ENCODE peak calls at places on chromosomes 7 and 10, in ten cellular contexts. F is IMR-90, D is neural progenitor cell, M is small intestine, A is left ventricle myocardium inferior, T is heart right ventricle, G is suprapubic skin, U is hepatocyte, R is aorta, X is BE2C. P is an unnamed sample.
A peak's percentile ranks its signal among the peaks of the same experiment; 100 is the strongest.

GRCh38 chr7:100582041-100582579 is 3.8 kb downstream of the LRCH4 start:
- DNase-seq in F (no peak), D (no peak), M (no peak), A (no peak), T (no peak), G (no peak), U (no peak), R (peak; percentile 73), X (no peak), P (no peak)

GRCh38 chr7:1685000-1685624 is 15.0 kb downstream of the ELFN1 start:
- DNase-seq in F (no peak), D (no peak), M (no peak), A (no peak), T (no peak), G (no peak), U (no peak), R (no peak), X (no peak), P (no peak)

GRCh38 chr10:43594944-43595589 is 11.2 kb upstream of the ZNF485 start:
- DNase-seq in F (peak; percentile 50), D (no peak), M (peak; percentile 75), A (no peak), T (peak; percentile 20), G (no peak), U (peak; percentile 44), R (no peak), X (no peak), P (no peak)

GRCh38 chr7:40474790-40475680 is 340.2 kb downstream of the SUGCT start:
- DNase-seq in F (no peak), D (no peak), M (no peak), A (no peak), T (no peak), G (no peak), U (no peak), R (no peak), X (no peak), P (no peak)

GRCh38 chr10:95403690-95404459 is 113.1 kb upstream of the PDLIM1 start:
- DNase-seq in F (no peak), D (no peak), M (no peak), A (peak; percentile 66), T (peak; percentile 64), G (no peak), U (no peak), R (no peak), X (no peak), P (no peak)

GRCh38 chr10:28054211-28054888 is 55.5 kb upstream of the ODAD2 start:
- DNase-seq in F (peak; percentile 98), D (no peak), M (no peak), A (no peak), T (no peak), G (no peak), U (no peak), R (no peak), X (no peak), P (no peak)

GRCh38 chr7:14195896-14196295 is 206.4 kb upstream of the ETV1 start:
- DNase-seq in F (no peak), D (no peak), M (no peak), A (no peak), T (no peak), G (no peak), U (no peak), R (no peak), X (no peak), P (no peak)

GRCh38 chr7:33904680-33905388 is 505 bp upstream of the BMPER start:
- DNase-seq in F (peak; percentile 59), D (peak; percentile 79), M (no peak), A (peak; percentile 23), T (no peak), G (no peak), U (peak; percentile 61), R (peak; percentile 83), X (peak; percentile 41), P (no peak)

GRCh38 chr7:23615331-23615730 is 18.1 kb downstream of the CCDC126 start:
- DNase-seq in F (peak; percentile 34), D (no peak), M (no peak), A (no peak), T (no peak), G (no peak), U (no peak), R (no peak), X (no peak), P (no peak)

GRCh38 chr7:96686305-96686704 is 23.3 kb downstream of the SEM1 start:
- DNase-seq in F (no peak), D (no peak), M (no peak), A (no peak), T (no peak), G (no peak), U (no peak), R (no peak), X (no peak), P (no peak)

GRCh38 chr7:102021841-102022618 is 204.6 kb downstream of the CUX1 start:
- DNase-seq in F (no peak), D (no peak), M (no peak), A (no peak), T (no peak), G (no peak), U (no peak), R (peak; percentile 38), X (no peak), P (no peak)

GRCh38 chr10:29756476-29756875 is 121.7 kb upstream of the SVIL start:
- DNase-seq in F (no peak), D (no peak), M (no peak), A (no peak), T (no peak), G (no peak), U (no peak), R (no peak), X (no peak), P (no peak)

GRCh38 chr10:85926136-85926535 is 440.5 kb downstream of the GRID1 start:
- DNase-seq in F (no peak), D (no peak), M (no peak), A (no peak), T (no peak), G (no peak), U (no peak), R (no peak), X (no peak), P (no peak)

GRCh38 chr7:3107228-3107763 is 63.6 kb upstream of the CARD11 start:
- DNase-seq in F (no peak), D (no peak), M (no peak), A (no peak), T (no peak), G (peak; percentile 15), U (no peak), R (no peak), X (no peak), P (no peak)

GRCh38 chr10:107859065-107859464 is 694.6 kb upstream of the SORCS1 start:
- DNase-seq in F (no peak), D (no peak), M (no peak), A (no peak), T (no peak), G (no peak), U (no peak), R (no peak), X (no peak), P (no peak)

GRCh38 chr10:107855933-107856332 is 691.4 kb upstream of the SORCS1 start:
- DNase-seq in F (no peak), D (no peak), M (no peak), A (no peak), T (no peak), G (no peak), U (no peak), R (no peak), X (no peak), P (no peak)
- H3K9me3 ChIP-seq in F (peaks cover 3% of the 10 kb centered on the region), D (peaks cover 4% of the 10 kb centered on the region), M (no peaks in the 10 kb centered on the region), A (peaks cover 12% of the 10 kb centered on the region), T (peaks cover 12% of the 10 kb centered on the region), G (no peaks in the 10 kb centered on the region), U (no peaks in the 10 kb centered on the region), R (no peaks in the 10 kb centered on the region), X (no peaks in the 10 kb centered on the region), P (no peaks in the 10 kb centered on the region)

DNA sequence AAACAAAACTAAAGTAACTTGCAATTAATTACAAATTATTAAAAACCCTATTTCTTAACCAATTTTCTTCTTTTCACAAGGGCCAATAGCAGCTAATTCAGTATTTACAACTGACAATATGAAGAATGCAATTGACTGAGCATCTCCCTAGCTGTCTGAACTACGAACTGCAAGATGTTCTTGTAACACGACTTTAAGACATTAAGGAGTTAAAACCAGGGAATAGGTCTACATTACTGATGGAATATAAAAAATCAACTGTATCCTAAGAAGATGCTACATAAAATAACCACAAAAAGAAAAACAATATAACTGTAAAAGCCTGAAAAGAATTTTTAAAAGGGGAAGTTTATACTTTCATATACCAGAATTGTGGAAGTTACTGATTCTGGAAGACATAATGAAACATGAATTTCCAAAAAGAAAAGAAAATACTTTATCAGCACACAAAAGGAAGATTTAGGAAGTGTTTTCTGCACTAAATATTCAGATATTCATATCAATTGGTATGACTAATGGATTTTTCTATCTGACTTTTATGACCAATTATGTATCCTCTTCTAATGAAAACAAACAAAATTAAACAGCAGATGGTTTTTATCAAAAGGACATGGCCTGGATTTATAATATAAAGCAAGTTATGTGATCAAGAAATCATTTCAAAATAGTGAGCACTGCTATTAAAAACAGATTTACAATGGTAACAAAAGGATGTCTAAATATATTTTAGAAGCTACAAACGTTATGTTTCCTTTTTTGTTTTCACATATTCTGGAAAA is 1.6 kb downstream of the GPR22 start:
- DNase-seq in F (no peak), D (no peak), M (no peak), A (no peak), T (no peak), G (no peak), U (no peak), R (no peak), X (no peak), P (no peak)
- H3K4me1 ChIP-seq in F (no peaks in the 10 kb centered on the region), D (no peaks in the 10 kb centered on the region), M (no peaks in the 10 kb centered on the region), A (peaks cover 13% of the 10 kb centered on the region), T (no peaks in the 10 kb centered on the region), G (no peaks in the 10 kb centered on the region), U (no peaks in the 10 kb centered on the region), R (no peaks in the 10 kb centered on the region), X (peaks cover 2% of the 10 kb centered on the region), P (no peaks in the 10 kb centered on the region)

DNA sequence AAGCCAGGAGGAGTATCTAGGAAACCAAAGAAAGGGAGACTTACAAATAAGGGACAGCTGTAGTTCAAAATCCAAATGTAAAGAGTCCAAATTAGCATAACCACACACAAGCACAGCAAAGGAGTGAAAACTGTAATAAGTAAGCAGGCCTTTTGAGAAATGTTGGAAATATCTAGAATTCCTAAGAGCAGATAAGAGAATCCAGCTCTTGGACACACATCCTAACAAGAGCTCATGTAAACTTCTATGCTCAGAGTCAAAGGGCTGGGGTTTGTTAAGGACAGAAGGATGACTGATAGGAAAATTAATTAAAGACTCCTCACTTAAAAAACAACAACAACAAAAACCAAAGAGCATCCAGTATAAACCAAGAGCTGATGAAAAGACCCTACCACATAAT is 15.7 kb downstream of the ZNF25 start:
- DNase-seq in F (no peak), D (no peak), M (no peak), A (no peak), T (no peak), G (no peak), U (no peak), R (no peak), X (no peak), P (no peak)
- H3K9me3 ChIP-seq in F (peaks cover 5% of the 10 kb centered on the region), D (no peaks in the 10 kb centered on the region), M (no peaks in the 10 kb centered on the region), A (peaks cover 15% of the 10 kb centered on the region), T (peaks cover 19% of the 10 kb centered on the region), G (no peaks in the 10 kb centered on the region), U (no peaks in the 10 kb centered on the region), R (peaks cover 3% of the 10 kb centered on the region), X (no peaks in the 10 kb centered on the region), P (peaks cover 4% of the 10 kb centered on the region)

GRCh38 chr10:17061418-17061817 is 68.2 kb downstream of the CUBN start:
- DNase-seq in F (peak; percentile 49), D (no peak), M (no peak), A (no peak), T (no peak), G (no peak), U (no peak), R (no peak), X (no peak), P (no peak)
- H3K4me1 ChIP-seq in F (peaks cover 25% of the 10 kb centered on the region), D (no peaks in the 10 kb centered on the region), M (no peaks in the 10 kb centered on the region), A (peaks cover 18% of the 10 kb centered on the region), T (peaks cover 4% of the 10 kb centered on the region), G (peaks cover 23% of the 10 kb centered on the region), U (peaks cover 20% of the 10 kb centered on the region), R (no peaks in the 10 kb centered on the region), X (peaks cover 3% of the 10 kb centered on the region), P (no peaks in the 10 kb centered on the region)

P was measured in iPS DF 6.9.